ENCODE peak calls at places on chromosomes 5 and 9, in ten cellular contexts. S, Q, I, J, H, F, A, X, D and W are unnamed samples.

GRCh38 chr5:38755171-38755570 is 90.6 kb upstream of the OSMR start:
- DNase-seq in A (peak), D (no peak), X (no peak), S (no peak), J (no peak), Q (no peak), F (peak), H (no peak), I (no peak), W (no peak)

GRCh38 chr5:92580814-92581213 is 1000.2 kb downstream of the NR2F1-AS1 start:
- DNase-seq in J (no peak), F (peak), A (peak), X (no peak), I (no peak), D (no peak), S (no peak), Q (no peak), H (no peak), W (no peak)

GRCh38 chr9:17609312-17610005 is 30.6 kb downstream of the SH3GL2 start:
- DNase-seq in F (no peak), X (no peak), H (no peak), J (peak), Q (no peak), D (no peak), I (no peak), A (no peak), S (no peak), W (no peak)

GRCh38 chr5:149636191-149636860 is 55.0 kb downstream of the ARHGEF37 start:
- DNase-seq in I (no peak), A (no peak), J (no peak), H (no peak), F (no peak), X (no peak), Q (no peak), D (no peak), S (no peak), W (no peak)

GRCh38 chr5:129098488-129099183 is 4.1 kb downstream of the ISOC1 start:
- DNase-seq in A (no peak), S (no peak), X (peak), J (no peak), D (no peak), F (no peak), H (no peak), Q (no peak), I (no peak), W (no peak)

GRCh38 chr5:36734422-36734821 is 128.0 kb downstream of the SLC1A3 start:
- DNase-seq in J (no peak), I (no peak), Q (no peak), D (peak), X (peak), F (peak), H (peak), A (peak), S (no peak), W (peak)

GRCh38 chr9:92618633-92619225 is 51.2 kb downstream of the IPPK start:
- DNase-seq in D (no peak), S (no peak), X (no peak), I (no peak), H (no peak), Q (no peak), F (no peak), A (no peak), J (no peak), W (no peak)

GRCh38 chr9:93267681-93268505 is 84.0 kb downstream of the WNK2 start:
- DNase-seq in F (no peak), H (no peak), X (no peak), I (no peak), D (no peak), J (no peak), Q (no peak), S (no peak), A (no peak), W (no peak)